ENCODE peak calls at places on chromosomes 1 and 21, in five cellular contexts. One of them, this sample, is unnamed.

GRCh38 chr1:168907053-168907452 is 178.0 kb upstream of the DPT start:
- DNase-seq in A549: no peak
- DNase-seq in heart left ventricle: no peak
- DNase-seq in stomach: no peak
- DNase-seq in uterus: no peak
- DNase-seq in this sample: no peak

GRCh38 chr1:103125219-103125618 is 16.9 kb upstream of the COL11A1 start:
- DNase-seq in uterus: no peak
- DNase-seq in A549: no peak
- DNase-seq in stomach: no peak
- DNase-seq in heart left ventricle: no peak
- DNase-seq in this sample: no peak

GRCh38 chr1:108199781-108200626 is at the start of gene SLC25A24:
- DNase-seq in stomach: peak
- DNase-seq in A549: peak
- DNase-seq in heart left ventricle: peak
- DNase-seq in uterus: peak
- DNase-seq in this sample: peak

GRCh38 chr1:199272107-199272506 is 633.3 kb downstream of the PTPRC start:
- DNase-seq in A549: no peak
- DNase-seq in heart left ventricle: no peak
- DNase-seq in stomach: no peak
- DNase-seq in uterus: no peak
- DNase-seq in this sample: no peak

GRCh38 chr1:200374569-200375312 is 35.1 kb downstream of the ZNF281 start:
- DNase-seq in A549: peak
- DNase-seq in heart left ventricle: no peak
- DNase-seq in uterus: no peak
- DNase-seq in stomach: no peak
- DNase-seq in this sample: no peak

GRCh38 chr1:222105393-222105737 is 363.5 kb upstream of the DUSP10 start:
- DNase-seq in heart left ventricle: no peak
- DNase-seq in uterus: no peak
- DNase-seq in A549: no peak
- DNase-seq in stomach: no peak
- DNase-seq in this sample: peak

GRCh38 chr1:179867493-179868330 is 9.9 kb downstream of the TOR1AIP2 start:
- DNase-seq in heart left ventricle: peak
- DNase-seq in A549: peak
- DNase-seq in uterus: no peak
- DNase-seq in stomach: peak
- DNase-seq in this sample: no peak

GRCh38 chr1:204736861-204737260 is 51.3 kb upstream of the LRRN2 start:
- DNase-seq in uterus: no peak
- DNase-seq in A549: no peak
- DNase-seq in heart left ventricle: no peak
- DNase-seq in stomach: no peak
- DNase-seq in this sample: no peak

GRCh38 chr1:222654849-222655248 is 37.0 kb downstream of the MIA3 start:
- DNase-seq in uterus: no peak
- DNase-seq in heart left ventricle: no peak
- DNase-seq in A549: no peak
- DNase-seq in stomach: peak
- DNase-seq in this sample: no peak

GRCh38 chr1:171299342-171299741 is 14.6 kb upstream of the FMO4 start:
- DNase-seq in A549: no peak
- DNase-seq in heart left ventricle: no peak
- DNase-seq in stomach: no peak
- DNase-seq in uterus: no peak
- DNase-seq in this sample: no peak

GRCh38 chr1:240765732-240766363 is 153.9 kb upstream of the GREM2 start:
- DNase-seq in heart left ventricle: no peak
- DNase-seq in stomach: no peak
- DNase-seq in uterus: no peak
- DNase-seq in A549: peak
- DNase-seq in this sample: no peak

GRCh38 chr1:246151796-246152434 is 355.2 kb downstream of the SMYD3 start:
- DNase-seq in heart left ventricle: no peak
- DNase-seq in uterus: no peak
- DNase-seq in A549: no peak
- DNase-seq in stomach: no peak
- DNase-seq in this sample: no peak

GRCh38 chr1:110237406-110238152 is 27.5 kb downstream of the KCNC4 start:
- DNase-seq in stomach: no peak
- DNase-seq in heart left ventricle: peak
- DNase-seq in uterus: no peak
- DNase-seq in A549: no peak
- DNase-seq in this sample: peak

GRCh38 chr1:203197625-203198024 is 11.1 kb upstream of the CHI3L1 start:
- DNase-seq in A549: no peak
- DNase-seq in heart left ventricle: no peak
- DNase-seq in stomach: no peak
- DNase-seq in uterus: no peak
- DNase-seq in this sample: no peak

GRCh38 chr1:50703240-50703639 is 256.8 kb downstream of the FAF1 start:
- DNase-seq in stomach: no peak
- DNase-seq in uterus: no peak
- DNase-seq in A549: no peak
- DNase-seq in heart left ventricle: no peak
- DNase-seq in this sample: no peak

GRCh38 chr1:25737151-25737550 is 62.8 kb upstream of the SELENON start:
- DNase-seq in heart left ventricle: peak
- DNase-seq in stomach: no peak
- DNase-seq in A549: no peak
- DNase-seq in uterus: no peak
- DNase-seq in this sample: no peak

GRCh38 chr1:196209983-196210382 is 398.3 kb downstream of the KCNT2 start:
- DNase-seq in heart left ventricle: peak
- DNase-seq in A549: no peak
- DNase-seq in uterus: no peak
- DNase-seq in stomach: no peak
- DNase-seq in this sample: no peak

GRCh38 chr21:45161039-45161945 is 86.9 kb downstream of the ADARB1 start:
- DNase-seq in A549: no peak
- DNase-seq in heart left ventricle: no peak
- DNase-seq in stomach: no peak
- DNase-seq in uterus: no peak
- DNase-seq in this sample: no peak

GRCh38 chr1:232611834-232612233 is 18.1 kb downstream of the SIPA1L2 start:
- DNase-seq in heart left ventricle: no peak
- DNase-seq in A549: peak
- DNase-seq in stomach: no peak
- DNase-seq in uterus: no peak
- DNase-seq in this sample: no peak

GRCh38 chr21:44939532-44940115 is at the start of gene SLX9:
- DNase-seq in uterus: peak
- DNase-seq in heart left ventricle: peak
- DNase-seq in stomach: peak
- DNase-seq in A549: peak
- DNase-seq in this sample: peak

GRCh38 chr1:12184008-12184681 is 17.4 kb downstream of the TNFRSF1B start:
- DNase-seq in A549: no peak
- DNase-seq in uterus: peak
- DNase-seq in stomach: peak
- DNase-seq in heart left ventricle: peak
- DNase-seq in this sample: peak

GRCh38 chr1:68140536-68140935 is 90.1 kb upstream of the DIRAS3 start:
- DNase-seq in uterus: no peak
- DNase-seq in stomach: no peak
- DNase-seq in A549: no peak
- DNase-seq in heart left ventricle: no peak
- DNase-seq in this sample: no peak

GRCh38 chr1:183506561-183506960 is 34.3 kb downstream of the SMG7 start:
- DNase-seq in uterus: no peak
- DNase-seq in A549: no peak
- DNase-seq in heart left ventricle: no peak
- DNase-seq in stomach: no peak
- DNase-seq in this sample: no peak

GRCh38 chr1:235470741-235471439 is 33.4 kb downstream of the B3GALNT2 start:
- DNase-seq in A549: no peak
- DNase-seq in heart left ventricle: no peak
- DNase-seq in stomach: no peak
- DNase-seq in uterus: no peak
- DNase-seq in this sample: no peak

GRCh38 chr1:30911061-30911954 is 2.8 kb upstream of the SDC3 start:
- DNase-seq in stomach: peak
- DNase-seq in A549: peak
- DNase-seq in uterus: peak
- DNase-seq in heart left ventricle: peak
- DNase-seq in this sample: peak

GRCh38 chr1:201184734-201185453 is 5.7 kb upstream of the IGFN1 start:
- DNase-seq in stomach: peak
- DNase-seq in heart left ventricle: peak
- DNase-seq in A549: peak
- DNase-seq in uterus: peak
- DNase-seq in this sample: no peak

GRCh38 chr1:26889580-26890466 is at the start of gene GPN2:
- DNase-seq in heart left ventricle: peak
- DNase-seq in stomach: peak
- DNase-seq in uterus: peak
- DNase-seq in A549: peak
- DNase-seq in this sample: peak

GRCh38 chr1:26887125-26887524 is 3.0 kb downstream of the GPN2 start:
- DNase-seq in uterus: no peak
- DNase-seq in A549: peak
- DNase-seq in stomach: no peak
- DNase-seq in heart left ventricle: no peak
- DNase-seq in this sample: peak

GRCh38 chr1:26894263-26894662 is 4.2 kb upstream of the GPN2 start:
- DNase-seq in heart left ventricle: no peak
- DNase-seq in A549: no peak
- DNase-seq in stomach: no peak
- DNase-seq in uterus: no peak
- DNase-seq in this sample: no peak

GRCh38 chr1:26890467-26890796 is 349 bp upstream of the GPN2 start:
- DNase-seq in heart left ventricle: peak
- DNase-seq in uterus: no peak
- DNase-seq in A549: no peak
- DNase-seq in stomach: no peak
- DNase-seq in this sample: no peak
- TF ChIP-seq POLR2A in heart left ventricle: no peak
- TF ChIP-seq POLR2A in uterus: no peak
- TF ChIP-seq POLR2A in A549: no peak
- TF ChIP-seq POLR2A in stomach: no peak
- TF ChIP-seq POLR2A in this sample: no peak

GRCh38 chr1:26864610-26865480 is 1.9 kb downstream of the SFN start:
- DNase-seq in A549: peak
- DNase-seq in heart left ventricle: peak
- DNase-seq in stomach: peak
- DNase-seq in uterus: peak
- DNase-seq in this sample: peak
- TF ChIP-seq CTCF in A549: no peak
- TF ChIP-seq CTCF in heart left ventricle: no peak
- TF ChIP-seq CTCF in stomach: no peak
- TF ChIP-seq CTCF in uterus: peak
- TF ChIP-seq CTCF in this sample: no peak

GRCh38 chr1:3673381-3674099 is 21.2 kb downstream of the TP73 start:
- DNase-seq in stomach: no peak
- DNase-seq in uterus: no peak
- DNase-seq in heart left ventricle: peak
- DNase-seq in A549: no peak
- DNase-seq in this sample: peak
- TF ChIP-seq POLR2A in stomach: no peak
- TF ChIP-seq POLR2A in uterus: no peak
- TF ChIP-seq POLR2A in heart left ventricle: no peak
- TF ChIP-seq POLR2A in A549: no peak
- TF ChIP-seq POLR2A in this sample: no peak

DNA sequence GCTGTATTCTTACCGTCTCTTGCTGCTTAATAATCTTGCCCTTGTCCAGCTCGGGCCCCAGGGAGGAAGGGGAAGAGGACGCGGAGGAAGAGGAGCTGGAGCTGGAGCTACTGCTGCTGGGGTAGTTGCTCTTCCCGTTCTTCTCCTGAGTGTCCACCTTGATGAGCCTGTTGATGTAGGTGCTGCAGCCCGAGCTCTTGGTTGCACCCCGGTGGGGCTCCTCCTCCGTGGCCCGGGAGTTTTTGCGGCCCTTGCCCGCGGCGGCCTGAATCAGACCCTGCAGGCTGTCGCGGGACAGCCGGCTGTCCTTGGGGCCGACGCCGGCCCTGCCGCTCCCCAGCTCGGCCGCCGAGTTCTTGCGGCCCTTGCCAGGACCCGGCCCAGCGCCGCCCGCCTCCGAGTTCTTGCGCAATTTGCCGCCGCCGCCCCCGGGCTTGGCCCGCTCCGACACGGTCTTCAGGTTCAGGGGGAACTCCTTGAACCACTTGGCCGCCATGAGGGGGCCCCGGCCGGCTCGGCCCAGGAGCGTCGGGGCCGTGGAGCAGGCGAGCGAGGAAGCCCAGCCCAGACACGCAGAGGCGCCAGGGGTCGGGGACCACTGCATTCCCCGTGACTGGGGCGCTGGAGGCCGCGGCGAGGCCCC is 475 bp upstream of the TDRD10 start:
- DNase-seq in heart left ventricle: peak
- DNase-seq in A549: no peak
- DNase-seq in uterus: peak
- DNase-seq in stomach: peak
- DNase-seq in this sample: peak
- TF ChIP-seq CTCF in heart left ventricle: no peak
- TF ChIP-seq CTCF in A549: no peak
- TF ChIP-seq CTCF in uterus: no peak
- TF ChIP-seq CTCF in stomach: no peak
- TF ChIP-seq CTCF in this sample: no peak

DNA sequence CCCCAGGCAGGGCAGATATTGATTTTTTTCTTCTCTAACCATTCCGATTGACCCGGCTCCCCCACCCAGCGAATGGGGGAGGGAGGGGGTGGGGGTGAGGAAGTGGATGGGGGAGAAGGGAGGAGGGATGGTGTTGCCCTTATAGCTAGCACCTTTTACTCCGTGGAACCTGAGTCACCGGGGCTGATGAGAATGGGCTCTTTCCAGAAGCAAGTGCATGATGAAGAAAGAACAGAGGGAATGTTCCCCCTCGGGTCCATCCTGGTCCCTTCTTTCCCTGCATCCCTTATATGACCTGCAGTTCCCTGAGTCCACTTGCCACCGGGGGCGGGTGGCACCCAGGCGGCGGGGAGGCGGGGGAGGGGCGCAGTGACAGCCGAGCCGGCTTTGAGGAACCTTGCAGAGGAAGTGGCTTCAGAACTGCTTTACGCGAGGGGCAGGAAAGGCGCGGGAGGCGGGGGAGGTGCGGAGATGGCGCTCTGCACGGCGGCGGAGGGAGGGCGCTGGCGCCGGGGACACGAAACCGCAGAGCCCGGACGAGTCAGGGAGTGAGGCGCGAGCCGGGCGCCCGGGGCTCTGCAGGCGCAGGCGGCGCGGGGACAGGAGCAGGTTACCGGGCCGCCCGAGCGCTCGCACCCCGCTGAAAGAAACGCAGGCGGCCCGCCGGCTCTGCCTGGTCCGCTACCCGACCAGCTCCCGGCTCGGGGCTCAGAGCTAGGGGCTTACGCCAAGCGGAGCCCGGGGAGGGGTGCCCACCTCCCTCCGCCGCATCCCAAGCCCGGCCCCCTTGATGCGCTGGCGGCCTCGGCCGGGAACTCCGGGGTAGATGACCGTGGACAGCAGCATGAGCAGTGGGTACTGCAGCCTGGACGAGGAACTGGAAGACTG is 49.7 kb downstream of the RASSF5 start:
- DNase-seq in uterus: peak
- DNase-seq in A549: peak
- DNase-seq in stomach: peak
- DNase-seq in heart left ventricle: peak
- DNase-seq in this sample: peak
- TF ChIP-seq POLR2A in uterus: no peak
- TF ChIP-seq POLR2A in A549: no peak
- TF ChIP-seq POLR2A in stomach: no peak
- TF ChIP-seq POLR2A in heart left ventricle: no peak
- TF ChIP-seq POLR2A in this sample: peak